ENCODE peak calls at places on chromosomes 13 and 19, in four cellular contexts. M is K562, B is A549, C is GM12878. X is an unnamed sample.

GRCh38 chr13:100506600-100507422 is 81.8 kb downstream of the GGACT start:
- DNase-seq in M (no peak), B (no peak), C (no peak), X (no peak)

GRCh38 chr19:4305253-4305612 is 835 bp downstream of the FSD1 start:
- DNase-seq in M (peak; percentile 34), B (no peak), C (no peak), X (no peak)

GRCh38 chr19:57559008-57559403 is 657 bp downstream of the ZNF550 start:
- DNase-seq in M (peak; percentile 19), B (peak; percentile 38), C (no peak), X (peak; percentile 18)

GRCh38 chr13:112894673-112895481 is 74.1 kb upstream of the MCF2L start:
- DNase-seq in M (no peak), B (no peak), C (no peak), X (peak; percentile 64)

GRCh38 chr13:113013878-113014751 is 45.1 kb downstream of the MCF2L start:
- DNase-seq in M (no peak), B (no peak), C (no peak), X (no peak)

GRCh38 chr13:75195479-75196111 is 286.4 kb downstream of the TBC1D4 start:
- DNase-seq in M (no peak), B (no peak), C (no peak), X (no peak)

GRCh38 chr13:113742000-113742441 is 17.0 kb upstream of the TMEM255B start:
- DNase-seq in M (peak; percentile 45), B (no peak), C (no peak), X (peak; percentile 53)

GRCh38 chr13:111912991-111913781 is 153.8 kb upstream of the SOX1 start:
- DNase-seq in M (no peak), B (no peak), C (no peak), X (peak; percentile 13)

GRCh38 chr13:41596190-41596589 is 138.8 kb downstream of the RGCC start:
- DNase-seq in M (no peak), B (no peak), C (no peak), X (no peak)

GRCh38 chr19:55174425-55175116 is 5.5 kb downstream of the SYT5 start:
- DNase-seq in M (no peak), B (no peak), C (no peak), X (no peak)

GRCh38 chr13:87671031-87671823 is at the start of gene SLITRK5:
- DNase-seq in M (no peak), B (peak; percentile 59), C (no peak), X (peak; percentile 87)

GRCh38 chr19:39679056-39679790 is 23.5 kb downstream of the LGALS16 start:
- DNase-seq in M (no peak), B (no peak), C (peak; percentile 86), X (no peak)

GRCh38 chr13:101711307-101712025 is 259.0 kb downstream of the ITGBL1 start:
- DNase-seq in M (no peak), B (no peak), C (no peak), X (no peak)

GRCh38 chr13:113918580-113918979 is 54.7 kb upstream of the GAS6 start:
- DNase-seq in M (no peak), B (no peak), C (no peak), X (peak; percentile 3)

GRCh38 chr19:18772620-18773587 is 18.2 kb downstream of the COMP start:
- DNase-seq in M (no peak), B (no peak), C (no peak), X (no peak)

GRCh38 chr19:53432088-53432661 is 391 bp downstream of the ZNF761 start:
- DNase-seq in M (peak; percentile 39), B (no peak), C (no peak), X (peak; percentile 39)

GRCh38 chr13:24040835-24041234 is 119.7 kb upstream of the SPATA13 start:
- DNase-seq in M (no peak), B (no peak), C (no peak), X (no peak)

GRCh38 chr13:78030351-78030750 is 111.7 kb upstream of the EDNRB start:
- DNase-seq in M (no peak), B (no peak), C (no peak), X (no peak)

GRCh38 chr13:71801165-71801564 is 65.8 kb downstream of the DACH1 start:
- DNase-seq in M (no peak), B (no peak), C (no peak), X (no peak)

GRCh38 chr13:40613192-40613818 is 53.1 kb downstream of the FOXO1 start:
- DNase-seq in M (no peak), B (no peak), C (peak; percentile 64), X (no peak)

GRCh38 chr19:16899566-16900075 is 10.8 kb downstream of the F2RL3 start:
- DNase-seq in M (peak; percentile 65), B (peak; percentile 64), C (no peak), X (peak; percentile 72)

GRCh38 chr13:113671066-113672001 is 4.3 kb downstream of the GRK1 start:
- DNase-seq in M (no peak), B (no peak), C (no peak), X (peak; percentile 8)

GRCh38 chr19:55255618-55256423 is 3.0 kb downstream of the PPP6R1 start:
- DNase-seq in M (no peak), B (peak; percentile 85), C (peak; percentile 39), X (no peak)

GRCh38 chr19:2469102-2469914 is 6.6 kb upstream of the GADD45B start:
- DNase-seq in M (peak; percentile 57), B (no peak), C (no peak), X (no peak)

GRCh38 chr13:102422690-102423089 is 20.8 kb upstream of the FGF14 start:
- DNase-seq in M (no peak), B (no peak), C (no peak), X (no peak)

GRCh38 chr19:55644842-55645511 is 1.5 kb downstream of the ZNF581 start:
- DNase-seq in M (no peak), B (no peak), C (no peak), X (no peak)

GRCh38 chr13:48782429-48782840 is 128.7 kb downstream of the CYSLTR2 start:
- DNase-seq in M (no peak), B (no peak), C (no peak), X (no peak)

GRCh38 chr19:32702010-32702409 is 10.4 kb downstream of the NUDT19 start:
- DNase-seq in M (no peak), B (no peak), C (no peak), X (no peak)

GRCh38 chr13:71702253-71702652 is 164.8 kb downstream of the DACH1 start:
- DNase-seq in M (no peak), B (no peak), C (no peak), X (no peak)

GRCh38 chr13:104171132-104171531 is 1104.9 kb upstream of the SLC10A2 start:
- DNase-seq in M (no peak), B (no peak), C (no peak), X (no peak)

GRCh38 chr19:16367269-16367683 is 42.6 kb downstream of the KLF2 start:
- DNase-seq in M (no peak), B (no peak), C (peak; percentile 90), X (no peak)

GRCh38 chr19:33124207-33125098 is 7.5 kb upstream of the WDR88 start:
- DNase-seq in M (peak; percentile 69), B (no peak), C (no peak), X (no peak)

GRCh38 chr19:39563408-39563807 is 23.4 kb upstream of the EID2 start:
- DNase-seq in M (no peak), B (no peak), C (no peak), X (no peak)

GRCh38 chr13:112900691-112901091 is 68.3 kb upstream of the MCF2L start:
- DNase-seq in M (no peak), B (no peak), C (no peak), X (no peak)

GRCh38 chr13:20960663-20961309 is 58.2 kb upstream of the XPO4 start:
- DNase-seq in M (no peak), B (no peak), C (no peak), X (no peak)

GRCh38 chr13:38348890-38349289 is 761 bp upstream of the UFM1 start:
- DNase-seq in M (no peak), B (peak; percentile 9), C (no peak), X (no peak)

GRCh38 chr19:41222240-41222639 is 3.2 kb downstream of the AXL start:
- DNase-seq in M (no peak), B (no peak), C (no peak), X (no peak)

GRCh38 chr13:41098761-41099160 is 33.8 kb downstream of the KBTBD6 start:
- DNase-seq in M (no peak), B (no peak), C (no peak), X (no peak)

DNA sequence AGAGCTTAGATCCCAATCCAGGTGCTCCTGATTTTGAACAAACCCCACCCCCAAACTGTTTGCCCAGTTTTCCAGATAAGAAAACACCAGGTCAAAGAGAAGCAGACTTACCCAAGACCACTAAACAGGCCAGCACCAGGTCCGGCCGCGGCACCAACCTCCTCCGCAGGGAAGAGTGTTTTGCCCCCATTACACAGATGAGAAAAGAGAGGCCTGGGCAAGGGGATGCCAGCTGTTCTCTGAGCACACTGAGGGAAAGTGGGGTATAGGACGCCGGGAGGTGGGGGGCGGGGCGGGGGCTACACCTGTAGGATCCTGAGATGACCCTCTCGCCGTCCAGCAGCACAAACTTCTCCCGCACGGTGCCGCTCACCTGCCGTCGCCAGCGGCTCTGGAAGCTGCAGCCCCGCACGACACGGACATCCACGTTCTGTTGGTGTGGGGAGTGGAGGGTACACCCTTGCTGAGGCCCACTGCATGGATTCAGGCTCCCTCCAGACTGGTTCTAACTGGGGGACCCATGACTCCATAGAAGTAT is 3.1 kb downstream of the SPACA4 start:
- DNase-seq in M (no peak), B (no peak), C (no peak), X (no peak)
- TF ChIP-seq ESRRA in M (no peak), B (no peak), C (no peak), X (no peak)

DNA sequence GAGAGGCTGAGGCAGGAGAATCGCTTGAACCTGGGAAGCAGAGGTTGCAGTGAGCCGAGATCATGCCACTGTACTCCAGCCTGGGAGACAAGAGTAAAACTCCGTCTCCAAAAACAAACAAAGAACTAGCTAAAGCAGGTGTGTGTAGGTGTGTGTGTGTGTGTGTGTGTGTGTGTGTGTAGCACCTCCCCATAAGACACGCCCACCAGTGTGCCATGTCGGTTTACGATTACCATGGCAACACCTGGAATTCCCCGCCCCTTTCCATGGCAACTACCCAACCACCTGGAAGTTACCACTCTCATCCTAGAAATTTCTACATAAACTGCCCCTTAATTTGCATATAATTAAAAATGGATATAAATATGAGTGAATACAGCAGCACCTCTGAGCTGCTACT is 81.0 kb upstream of the ADGRE5 start:
- DNase-seq in M (no peak), B (no peak), C (no peak), X (peak; percentile 59)
- TF ChIP-seq ESRRA in M (no peak), B (no peak), C (no peak), X (no peak)

GRCh38 chr13:92843549-92843948 is 383.1 kb upstream of the GPC6 start:
- DNase-seq in M (no peak), B (no peak), C (no peak), X (no peak)
- TF ChIP-seq ESRRA in M (no peak), B (no peak), C (peak; percentile 96), X (no peak)

DNA sequence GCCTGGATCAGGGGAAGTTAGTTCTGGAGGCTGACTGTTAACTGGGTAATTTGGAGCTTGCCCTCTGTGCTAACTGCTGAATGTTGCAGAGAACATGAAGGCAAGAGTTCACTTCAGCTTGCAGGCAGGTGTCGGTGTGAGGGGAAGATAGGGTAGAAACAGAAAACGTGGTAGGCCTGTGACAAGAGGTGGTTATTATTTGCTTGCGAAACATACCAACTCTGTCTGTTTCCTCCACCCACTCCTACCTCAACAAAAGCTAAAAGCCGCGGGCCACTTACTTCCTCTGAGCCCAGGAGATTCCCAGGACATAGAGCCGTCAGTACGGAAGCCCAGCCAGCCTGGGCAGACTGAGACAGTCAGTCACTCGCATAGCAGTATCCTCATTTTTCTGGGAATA is 119.2 kb upstream of the ABCC4 start:
- DNase-seq in M (no peak), B (no peak), C (no peak), X (peak; percentile 15)
- TF ChIP-seq ESRRA in M (no peak), B (no peak), C (no peak), X (no peak)